ENCODE peak calls at places on chromosomes 7 and 10, in ten cellular contexts. R, D, V, Y, S, E, C, Q, H and W are unnamed samples.
A peak's percentile ranks its signal among the peaks of the same experiment; 100 is the strongest.

GRCh38 chr7:103989785-103990775 is 622 bp upstream of the RELN start:
- DNase-seq in V (no peak), D (peak; percentile 29), S (no peak), H (no peak), Y (peak; percentile 54), Q (peak; percentile 71), R (peak; percentile 23), C (no peak), E (no peak), W (no peak)

GRCh38 chr7:158001621-158002320 is 585.9 kb downstream of the PTPRN2 start:
- DNase-seq in V (no peak), C (peak; percentile 65), Y (no peak), H (no peak), Q (no peak), D (peak; percentile 51), S (no peak), E (no peak), R (no peak), W (no peak)

GRCh38 chr10:6140141-6140841 is 51.5 kb downstream of the RBM17 start:
- DNase-seq in Q (no peak), R (no peak), S (no peak), H (no peak), V (peak; percentile 64), C (peak; percentile 87), Y (no peak), D (no peak), E (no peak), W (no peak)

GRCh38 chr10:3421537-3422257 is 249.1 kb upstream of the PITRM1 start:
- DNase-seq in R (no peak), H (peak; percentile 50), Q (no peak), C (no peak), D (no peak), Y (no peak), E (no peak), S (no peak), V (peak; percentile 37), W (no peak)

GRCh38 chr10:63744060-63744941 is 223.1 kb downstream of the REEP3 start:
- DNase-seq in C (no peak), V (no peak), H (no peak), Q (no peak), S (no peak), D (no peak), Y (peak; percentile 73), R (peak; percentile 62), E (no peak), W (peak; percentile 66)

GRCh38 chr10:45418859-45419672 is 45.0 kb downstream of the ALOX5 start:
- DNase-seq in E (peak; percentile 88), C (peak; percentile 93), H (peak; percentile 83), S (peak; percentile 73), V (peak; percentile 81), Q (peak; percentile 8), D (no peak), Y (peak; percentile 56), R (peak; percentile 12), W (no peak)

GRCh38 chr10:71084061-71084817 is 128.1 kb upstream of the UNC5B start:
- DNase-seq in R (no peak), H (peak; percentile 56), V (no peak), D (no peak), Y (no peak), S (no peak), E (peak; percentile 66), Q (no peak), C (peak; percentile 36), W (no peak)

GRCh38 chr10:4331150-4331549 is 494.9 kb upstream of the AKR1E2 start:
- DNase-seq in H (no peak), Q (no peak), S (no peak), Y (no peak), R (no peak), E (no peak), D (no peak), C (no peak), V (no peak), W (no peak)

GRCh38 chr7:143372070-143372469 is 9.1 kb upstream of the ZYX start:
- DNase-seq in C (peak; percentile 80), H (no peak), E (peak; percentile 89), S (peak; percentile 57), Y (no peak), R (no peak), Q (no peak), D (no peak), V (peak; percentile 60), W (no peak)

GRCh38 chr10:88114368-88114767 is 250.9 kb downstream of the PTEN start:
- DNase-seq in S (peak; percentile 20), Y (peak; percentile 35), Q (peak; percentile 24), D (no peak), H (no peak), E (no peak), V (no peak), R (no peak), C (no peak), W (no peak)

GRCh38 chr7:13198036-13198435 is 510.6 kb downstream of the ARL4A start:
- DNase-seq in H (no peak), V (no peak), Y (no peak), S (no peak), E (no peak), Q (no peak), C (no peak), R (peak; percentile 27), D (no peak), W (no peak)

GRCh38 chr10:30812018-30812851 is 182.7 kb upstream of the LYZL2 start:
- DNase-seq in Y (peak; percentile 90), H (peak; percentile 79), D (no peak), C (peak; percentile 64), R (peak; percentile 97), Q (no peak), E (no peak), S (peak; percentile 44), V (no peak), W (peak; percentile 66)

GRCh38 chr7:39921505-39922250 is 28.4 kb upstream of the CDK13 start:
- DNase-seq in V (no peak), Q (no peak), C (no peak), S (no peak), H (no peak), D (no peak), E (no peak), Y (peak; percentile 8), R (no peak), W (no peak)

GRCh38 chr7:116577320-116577871 is 52.6 kb downstream of the CAV1 start:
- DNase-seq in D (no peak), Q (no peak), S (no peak), C (no peak), V (no peak), Y (peak; percentile 61), H (no peak), E (no peak), R (peak; percentile 19), W (no peak)

GRCh38 chr7:21500117-21500516 is 42.7 kb upstream of the DNAH11 start:
- DNase-seq in S (no peak), V (no peak), Q (no peak), Y (no peak), R (no peak), D (no peak), C (no peak), E (no peak), H (no peak), W (no peak)

GRCh38 chr10:69389827-69390490 is 26.8 kb downstream of the TACR2 start:
- DNase-seq in V (peak; percentile 53), C (no peak), Q (peak; percentile 65), S (peak; percentile 35), R (peak; percentile 32), H (peak; percentile 74), E (no peak), Y (peak; percentile 45), D (no peak), W (no peak)

GRCh38 chr7:74007260-74007567 is 20.8 kb upstream of the ELN start:
- DNase-seq in Q (no peak), S (no peak), E (no peak), Y (no peak), R (no peak), V (no peak), D (no peak), C (no peak), H (no peak), W (no peak)

GRCh38 chr7:20744913-20745587 is 41.6 kb downstream of the SP8 start:
- DNase-seq in D (peak; percentile 1), Y (no peak), H (no peak), C (no peak), S (no peak), E (no peak), V (no peak), R (peak; percentile 34), Q (no peak), W (no peak)

GRCh38 chr10:67506083-67506756 is 189.8 kb downstream of the CTNNA3 start:
- DNase-seq in H (no peak), Q (no peak), Y (no peak), C (no peak), S (no peak), E (no peak), R (no peak), D (no peak), V (no peak), W (no peak)

GRCh38 chr10:1776127-1776662 is 38.9 kb upstream of the ADARB2 start:
- DNase-seq in Q (no peak), E (no peak), S (no peak), V (no peak), Y (no peak), C (no peak), H (no peak), D (no peak), R (no peak), W (no peak)

GRCh38 chr7:149300751-149301150 is 38.8 kb downstream of the ZNF783 start:
- DNase-seq in V (no peak), Q (no peak), H (no peak), R (no peak), E (no peak), D (no peak), Y (no peak), S (no peak), C (no peak), W (no peak)

GRCh38 chr10:46226232-46226631 is 60.6 kb upstream of the ANTXRL start:
- DNase-seq in C (peak; percentile 54), R (no peak), V (peak; percentile 19), D (no peak), E (peak; percentile 67), H (no peak), Y (no peak), Q (no peak), S (no peak), W (no peak)

GRCh38 chr10:32055478-32056135 is 618 bp downstream of the KIF5B start:
- DNase-seq in V (peak; percentile 64), S (peak; percentile 65), H (peak; percentile 80), Q (peak; percentile 71), C (peak; percentile 94), Y (peak; percentile 74), E (peak; percentile 90), D (peak; percentile 21), R (peak; percentile 56), W (no peak)

GRCh38 chr10:28250782-28251181 is 52.1 kb downstream of the MPP7 start:
- DNase-seq in V (no peak), E (no peak), H (no peak), Q (no peak), R (peak; percentile 25), D (no peak), C (no peak), Y (peak; percentile 59), S (no peak), W (peak; percentile 25)

GRCh38 chr7:41975854-41976253 is 261.2 kb downstream of the GLI3 start:
- DNase-seq in R (no peak), Q (no peak), H (no peak), D (no peak), S (no peak), E (no peak), V (no peak), C (no peak), Y (peak; percentile 71), W (no peak)

GRCh38 chr10:103493911-103494877 is 689 bp downstream of the NEURL1 start:
- DNase-seq in Q (no peak), E (no peak), D (no peak), V (peak; percentile 63), H (no peak), S (no peak), R (no peak), C (peak; percentile 75), Y (peak; percentile 45), W (no peak)

GRCh38 chr10:92699518-92700272 is 9.9 kb downstream of the HHEX start:
- DNase-seq in V (peak; percentile 61), Q (no peak), R (no peak), C (peak; percentile 87), S (peak; percentile 45), H (no peak), E (no peak), Y (peak; percentile 60), D (no peak), W (no peak)

GRCh38 chr7:37984775-37985390 is 64.4 kb downstream of the EPDR1 start:
- DNase-seq in E (no peak), Q (no peak), R (no peak), C (no peak), S (no peak), D (no peak), H (no peak), V (no peak), Y (no peak), W (no peak)